ENCODE peak calls at places on chromosomes 12 and 14, in eight cellular contexts. C is aorta, K is cardiac muscle cell, A is lower lobe of right lung, Y is GM23338, G is left ventricle myocardium inferior, P is IMR-90, H is H9. J is an unnamed sample.

GRCh38 chr12:62192486-62193250 is 67.5 kb upstream of the USP15 start:
- DNase-seq in P (peak), H (peak), Y (peak), K (peak), A (peak), G (peak), C (peak), J (no peak)

GRCh38 chr12:107318804-107319535 is 225.6 kb upstream of the CRY1 start:
- DNase-seq in C (no peak), G (no peak), P (peak), K (peak), H (peak), Y (peak), A (peak), J (no peak)

GRCh38 chr14:39558525-39558924 is 126.3 kb upstream of the FBXO33 start:
- DNase-seq in P (no peak), A (no peak), C (no peak), K (no peak), G (no peak), Y (no peak), H (no peak), J (no peak)

GRCh38 chr14:49893309-49894213 is 679 bp downstream of the ARF6 start:
- DNase-seq in Y (peak), H (no peak), G (peak), C (peak), K (peak), A (peak), P (no peak), J (no peak)

GRCh38 chr14:29310757-29311156 is 544.2 kb downstream of the FOXG1 start:
- DNase-seq in H (no peak), A (no peak), K (no peak), C (no peak), P (peak), Y (no peak), G (no peak), J (no peak)

GRCh38 chr12:20188930-20189653 is 179.2 kb upstream of the PDE3A start:
- DNase-seq in G (no peak), Y (no peak), K (peak), A (no peak), H (no peak), C (peak), P (no peak), J (no peak)

GRCh38 chr14:77562681-77563080 is 53.8 kb downstream of the SPTLC2 start:
- DNase-seq in K (no peak), P (peak), C (no peak), H (no peak), Y (no peak), G (no peak), A (no peak), J (no peak)

GRCh38 chr14:51929156-51929555 is 60.2 kb upstream of the RTRAF start:
- DNase-seq in G (no peak), K (no peak), C (no peak), P (peak), A (no peak), H (no peak), Y (no peak), J (no peak)

GRCh38 chr12:16076553-16076952 is 165.4 kb downstream of the DERA start:
- DNase-seq in Y (peak), H (peak), P (peak), C (no peak), G (no peak), K (peak), A (no peak), J (no peak)

GRCh38 chr12:7479784-7480183 is 23.8 kb downstream of the CD163 start:
- DNase-seq in P (no peak), K (no peak), H (no peak), G (no peak), Y (no peak), A (no peak), C (no peak), J (no peak)

GRCh38 chr12:52175411-52176350 is 16.1 kb downstream of the KRT80 start:
- DNase-seq in A (no peak), Y (no peak), H (peak), G (no peak), K (no peak), C (no peak), P (no peak), J (no peak)

GRCh38 chr12:48865141-48865440 is 579 bp downstream of the RND1 start:
- DNase-seq in Y (peak), G (no peak), H (peak), K (no peak), P (no peak), A (no peak), C (no peak), J (no peak)

GRCh38 chr12:94615284-94616216 is 34.8 kb downstream of the TMCC3 start:
- DNase-seq in C (no peak), K (peak), G (peak), Y (no peak), H (no peak), P (peak), A (no peak), J (peak)

GRCh38 chr12:115752913-115753726 is 524.4 kb downstream of the MED13L start:
- DNase-seq in K (peak), A (no peak), H (peak), G (no peak), P (peak), Y (peak), C (no peak), J (no peak)

GRCh38 chr12:50619610-50619958 is 114.8 kb downstream of the DIP2B start:
- DNase-seq in G (no peak), A (no peak), C (no peak), P (no peak), K (no peak), Y (no peak), H (no peak), J (no peak)

GRCh38 chr12:78674311-78675085 is 190.1 kb upstream of the SYT1 start:
- DNase-seq in A (no peak), C (no peak), G (no peak), Y (no peak), P (peak), K (no peak), H (no peak), J (no peak)

GRCh38 chr12:73057428-73057827 is 785.3 kb downstream of the TRHDE start:
- DNase-seq in G (no peak), Y (peak), H (peak), A (no peak), C (no peak), K (no peak), P (no peak), J (no peak)

GRCh38 chr12:65015850-65016249 is 105.3 kb downstream of the WIF1 start:
- DNase-seq in C (no peak), H (no peak), A (no peak), K (no peak), Y (no peak), P (no peak), G (no peak), J (no peak)

GRCh38 chr14:94239416-94239815 is 53.7 kb downstream of the SERPINA10 start:
- DNase-seq in C (no peak), H (no peak), Y (no peak), K (no peak), P (no peak), G (no peak), A (no peak), J (peak)

GRCh38 chr12:5584776-5585560 is 153.1 kb downstream of the NTF3 start:
- DNase-seq in Y (no peak), K (no peak), A (no peak), P (no peak), H (no peak), C (no peak), G (no peak), J (no peak)

GRCh38 chr14:81485372-81485771 is 48.3 kb downstream of the SEL1L start:
- DNase-seq in Y (no peak), C (no peak), H (no peak), G (no peak), P (no peak), A (no peak), K (no peak), J (no peak)

GRCh38 chr12:6635856-6636521 is at the start of gene LPAR5:
- DNase-seq in Y (peak), H (peak), C (peak), P (no peak), A (peak), K (no peak), G (no peak), J (no peak)

GRCh38 chr12:41521872-41522379 is 333.8 kb downstream of the PDZRN4 start:
- DNase-seq in H (no peak), G (no peak), P (peak), Y (no peak), K (no peak), C (no peak), A (no peak), J (no peak)

GRCh38 chr12:63844391-63845341 is at the start of gene SRGAP1:
- DNase-seq in H (peak), A (peak), P (peak), K (peak), G (peak), Y (peak), C (peak), J (peak)

GRCh38 chr12:93297032-93297431 is 80.7 kb upstream of the NUDT4 start:
- DNase-seq in H (no peak), C (no peak), A (no peak), Y (no peak), G (no peak), P (no peak), K (no peak), J (no peak)

GRCh38 chr12:26751179-26751578 is 81.8 kb downstream of the ITPR2 start:
- DNase-seq in H (no peak), C (no peak), K (no peak), A (no peak), G (no peak), P (no peak), Y (no peak), J (no peak)

GRCh38 chr14:54219281-54220121 is 177.3 kb upstream of the CDKN3 start:
- DNase-seq in Y (peak), K (peak), C (no peak), P (no peak), G (no peak), A (no peak), H (peak), J (no peak)

GRCh38 chr12:50732591-50732990 is 31.3 kb upstream of the ATF1 start:
- DNase-seq in K (no peak), P (peak), Y (no peak), C (no peak), H (no peak), A (no peak), G (no peak), J (no peak)

GRCh38 chr14:38839743-38840375 is 263.2 kb downstream of the SEC23A start:
- DNase-seq in Y (no peak), K (no peak), G (no peak), A (no peak), H (no peak), C (no peak), P (no peak), J (no peak)

GRCh38 chr12:44389038-44389437 is 487.1 kb downstream of the NELL2 start:
- DNase-seq in K (no peak), A (no peak), G (no peak), Y (no peak), P (no peak), C (no peak), H (no peak), J (no peak)

GRCh38 chr12:57238854-57239554 is 9.5 kb downstream of the SHMT2 start:
- DNase-seq in P (peak), H (peak), C (peak), G (peak), A (peak), Y (peak), K (peak), J (peak)
- H3K27ac ChIP-seq in P (peak), H (no peak), C (no peak), G (peak), A (peak), Y (no peak), K (no peak), J (no peak)

GRCh38 chr12:95994476-95994875 is 1.7 kb downstream of the HAL start:
- DNase-seq in A (no peak), Y (no peak), K (no peak), P (no peak), C (no peak), H (no peak), G (no peak), J (no peak)

GRCh38 chr12:95995238-95996031 is 709 bp downstream of the HAL start:
- DNase-seq in K (no peak), A (peak), Y (no peak), H (no peak), C (no peak), G (no peak), P (no peak), J (no peak)

GRCh38 chr12:95997276-95997675 is 1.1 kb upstream of the HAL start:
- DNase-seq in H (no peak), Y (no peak), P (no peak), A (no peak), G (no peak), K (no peak), C (no peak), J (no peak)

GRCh38 chr12:95997911-95998510 is 1.9 kb upstream of the HAL start:
- DNase-seq in A (no peak), K (no peak), C (no peak), H (no peak), G (no peak), P (peak), Y (no peak), J (no peak)

DNA sequence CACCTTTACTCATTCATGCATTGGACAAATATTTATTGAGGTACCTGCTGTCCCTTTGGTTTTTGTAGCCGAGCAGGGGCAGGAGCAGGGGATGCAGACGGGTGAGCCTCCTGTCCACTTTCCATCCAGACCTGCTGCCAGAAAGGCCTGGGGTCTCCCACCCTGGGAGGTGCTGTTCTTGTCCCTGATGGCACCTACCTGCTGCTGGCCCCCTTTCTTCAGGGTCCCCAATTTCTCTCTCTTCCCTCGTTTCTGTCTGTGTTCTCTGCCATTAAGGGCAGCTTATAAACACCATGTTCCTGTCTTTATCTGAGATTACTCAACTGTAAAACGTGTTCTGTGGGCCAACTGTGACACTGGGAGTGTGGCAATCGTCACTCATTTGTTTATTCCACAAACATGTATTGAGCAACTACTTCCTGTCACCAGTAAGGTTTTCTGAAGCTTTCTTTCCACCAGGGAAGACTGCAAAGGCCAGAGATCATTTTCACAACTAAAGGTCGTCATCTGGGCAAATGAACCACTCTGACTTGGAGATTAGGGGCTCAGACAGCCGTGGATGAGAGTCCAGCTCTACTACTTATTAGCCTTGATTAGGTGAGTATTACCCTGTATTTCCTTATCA is at the start of gene HAL:
- DNase-seq in G (peak), A (peak), Y (no peak), C (no peak), H (no peak), K (no peak), P (no peak), J (no peak)
- H3K27ac ChIP-seq in G (no peak), A (peak), Y (no peak), C (no peak), H (no peak), K (no peak), P (no peak), J (no peak)

GRCh38 chr14:102046337-102047278 is 40.2 kb downstream of the HSP90AA1 start:
- DNase-seq in P (peak), A (peak), H (peak), Y (peak), C (peak), K (peak), G (peak), J (peak)
- H3K27ac ChIP-seq in P (no peak), A (no peak), H (no peak), Y (no peak), C (no peak), K (peak), G (peak), J (no peak)

GRCh38 chr14:60839657-60840056 is 105.1 kb downstream of the MNAT1 start:
- DNase-seq in C (peak), Y (no peak), P (no peak), G (no peak), K (no peak), A (no peak), H (no peak), J (no peak)

GRCh38 chr14:60848066-60848465 is 113.5 kb downstream of the MNAT1 start:
- DNase-seq in K (no peak), P (no peak), H (no peak), Y (no peak), A (no peak), G (no peak), C (no peak), J (no peak)

DNA sequence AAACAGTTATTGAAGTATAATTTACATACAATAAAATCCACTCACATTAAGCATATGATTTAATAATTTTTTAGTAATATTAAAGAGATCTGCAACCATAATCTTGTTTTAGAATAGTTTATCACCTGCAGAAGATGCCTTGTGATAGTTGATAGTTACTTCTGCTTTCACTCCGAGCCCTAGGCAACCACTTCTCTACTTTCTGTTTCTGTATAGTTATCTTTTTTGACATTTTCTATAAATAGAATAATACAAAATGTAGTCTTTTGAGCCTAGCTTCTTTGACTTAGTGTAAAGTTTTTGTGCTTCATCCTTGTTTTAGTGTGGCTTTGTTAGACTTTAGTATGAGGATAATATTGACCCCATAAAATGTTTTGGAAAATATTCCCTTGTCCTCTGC is 111.0 kb downstream of the MNAT1 start:
- DNase-seq in G (no peak), K (no peak), Y (no peak), H (no peak), C (no peak), P (no peak), A (no peak), J (no peak)
- H3K27ac ChIP-seq in G (no peak), K (no peak), Y (no peak), H (no peak), C (no peak), P (no peak), A (no peak), J (no peak)

GRCh38 chr12:53224897-53225634 is 6.9 kb downstream of the RARG start:
- DNase-seq in H (no peak), Y (peak), P (no peak), K (no peak), A (peak), G (no peak), C (peak), J (no peak)
- H3K27ac ChIP-seq in H (no peak), Y (no peak), P (peak), K (no peak), A (no peak), G (peak), C (peak), J (peak)

DNA sequence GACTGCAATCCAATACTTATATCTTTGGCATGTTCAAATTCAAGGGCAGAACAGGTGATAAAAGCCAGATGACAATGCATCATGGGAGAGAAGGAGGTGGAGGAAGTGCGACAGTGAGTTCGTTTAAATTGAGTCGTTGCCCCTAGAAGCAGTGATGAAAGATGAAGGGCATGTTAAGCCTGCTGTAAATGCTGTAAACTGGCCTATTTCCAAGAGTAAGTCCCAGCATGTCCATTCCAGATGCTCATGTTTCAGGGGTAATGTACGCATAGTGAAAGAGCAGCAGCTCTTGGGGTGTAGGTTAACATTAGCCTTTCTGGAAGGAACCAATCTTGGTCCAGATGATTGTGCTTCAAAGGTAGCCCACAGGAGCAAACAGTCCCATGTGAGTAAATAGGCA is 97.1 kb downstream of the C2CD5 start:
- DNase-seq in A (no peak), C (no peak), P (peak), Y (no peak), H (no peak), G (no peak), K (no peak), J (no peak)
- H3K27ac ChIP-seq in A (no peak), C (no peak), P (no peak), Y (no peak), H (no peak), G (no peak), K (no peak), J (no peak)

DNA sequence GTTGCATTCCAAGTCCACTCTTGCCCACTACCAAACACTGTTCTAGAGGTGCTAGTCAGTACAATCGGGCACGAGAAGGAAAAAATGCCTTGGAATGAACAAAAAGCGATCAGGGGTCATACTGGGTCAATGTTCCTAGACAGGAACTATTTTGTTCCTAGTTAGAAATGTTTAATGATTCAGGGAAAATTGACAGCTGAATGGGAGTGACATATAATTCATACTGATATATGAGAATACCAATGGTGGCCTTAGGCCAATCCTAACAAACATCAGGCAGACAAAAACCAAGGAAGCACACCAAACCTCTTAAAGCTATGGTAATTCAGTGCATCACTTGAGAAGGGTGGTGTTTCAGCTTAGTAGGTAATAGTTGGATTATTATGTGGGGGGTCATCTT is 51.1 kb downstream of the ANAPC7 start:
- DNase-seq in P (no peak), G (no peak), C (no peak), K (no peak), H (no peak), Y (no peak), A (no peak), J (no peak)
- H3K27ac ChIP-seq in P (no peak), G (no peak), C (no peak), K (peak), H (no peak), Y (peak), A (no peak), J (no peak)

GRCh38 chr14:104996032-104996431 is 10.4 kb downstream of the CLBA1 start:
- DNase-seq in G (no peak), P (no peak), C (no peak), A (no peak), H (no peak), K (no peak), Y (no peak), J (no peak)

GRCh38 chr14:104994988-104995387 is 9.4 kb downstream of the CLBA1 start:
- DNase-seq in K (no peak), Y (no peak), C (no peak), G (no peak), H (no peak), A (no peak), P (no peak), J (no peak)

GRCh38 chr14:104998801-104999200 is 13.2 kb downstream of the CLBA1 start:
- DNase-seq in P (no peak), C (no peak), Y (no peak), K (no peak), G (no peak), H (no peak), A (peak), J (no peak)

GRCh38 chr14:104993808-104994591 is 8.4 kb downstream of the CLBA1 start:
- DNase-seq in Y (no peak), H (no peak), A (no peak), K (no peak), G (no peak), C (no peak), P (no peak), J (no peak)

DNA sequence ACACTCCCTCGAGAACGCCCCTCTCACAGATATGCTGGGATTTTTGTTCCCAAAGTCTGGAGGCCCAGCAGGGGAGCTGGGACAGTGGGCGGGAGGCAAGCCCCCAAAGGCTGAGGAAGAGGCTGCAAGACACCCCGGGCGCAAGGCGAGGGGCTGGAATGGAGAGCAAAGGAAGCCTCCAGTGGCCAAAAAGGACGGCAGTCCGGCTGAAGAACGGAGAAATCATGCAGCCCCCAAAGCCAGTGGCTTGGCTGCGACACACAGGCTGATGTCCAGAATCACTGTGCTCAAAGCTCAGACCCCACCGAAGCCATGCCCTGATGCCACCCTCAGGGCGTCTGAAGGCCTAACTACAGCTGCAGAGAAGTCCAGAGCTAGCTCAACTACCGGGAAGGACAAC is 10.9 kb downstream of the CLBA1 start:
- DNase-seq in K (no peak), C (no peak), Y (no peak), A (no peak), H (no peak), P (no peak), G (no peak), J (no peak)
- H3K27ac ChIP-seq in K (no peak), C (no peak), Y (no peak), A (no peak), H (no peak), P (no peak), G (no peak), J (no peak)